ENCODE peak calls at places on chromosomes 1 and 21, in five cellular contexts. Z, Q, T, P and O are unnamed samples.

GRCh38 chr1:17475729-17476128 is 36.3 kb upstream of the RCC2 start:
- DNase-seq in Z (no peak), Q (peak; percentile 79), T (peak; percentile 66), P (peak; percentile 41), O (peak; percentile 47)

GRCh38 chr1:46613661-46614603 is 2.7 kb downstream of the MOB3C start:
- DNase-seq in Z (peak; percentile 10), Q (no peak), T (no peak), P (peak; percentile 95), O (peak; percentile 81)

GRCh38 chr21:45011911-45012660 is 62.3 kb upstream of the ADARB1 start:
- DNase-seq in Z (no peak), Q (peak; percentile 98), T (peak; percentile 96), P (peak; percentile 37), O (peak; percentile 87)

GRCh38 chr1:11473635-11474034 is 5.3 kb upstream of the DISP3 start:
- DNase-seq in Z (no peak), Q (no peak), T (no peak), P (no peak), O (peak; percentile 12)

GRCh38 chr1:162412002-162412401 is at the start of gene SH2D1B:
- DNase-seq in Z (no peak), Q (peak; percentile 93), T (peak; percentile 17), P (no peak), O (peak; percentile 83)

GRCh38 chr1:235999259-235999925 is 65.5 kb downstream of the NID1 start:
- DNase-seq in Z (peak; percentile 68), Q (peak; percentile 98), T (peak; percentile 67), P (no peak), O (peak; percentile 97)

GRCh38 chr1:152072311-152072710 is 16.6 kb downstream of the TCHHL1 start:
- DNase-seq in Z (no peak), Q (no peak), T (no peak), P (no peak), O (no peak)

GRCh38 chr1:6614953-6615785 is 1.6 kb downstream of the PHF13 start:
- DNase-seq in Z (no peak), Q (no peak), T (no peak), P (no peak), O (peak; percentile 41)

GRCh38 chr21:28253378-28253777 is 739.3 kb downstream of the LTN1 start:
- DNase-seq in Z (no peak), Q (peak; percentile 7), T (no peak), P (no peak), O (peak; percentile 69)

GRCh38 chr21:40143822-40144525 is 276.7 kb downstream of the PCP4 start:
- DNase-seq in Z (no peak), Q (peak; percentile 37), T (peak; percentile 16), P (peak; percentile 38), O (peak; percentile 50)

GRCh38 chr1:178282949-178283367 is 189.1 kb downstream of the RASAL2 start:
- DNase-seq in Z (no peak), Q (peak; percentile 74), T (peak; percentile 44), P (no peak), O (peak; percentile 92)

GRCh38 chr1:68801440-68801839 is 304.6 kb upstream of the DEPDC1 start:
- DNase-seq in Z (no peak), Q (no peak), T (no peak), P (no peak), O (no peak)

GRCh38 chr1:168081373-168082007 is 55.2 kb downstream of the GPR161 start:
- DNase-seq in Z (no peak), Q (peak; percentile 36), T (peak; percentile 48), P (no peak), O (peak; percentile 87)

GRCh38 chr1:40880813-40881549 is 18.8 kb upstream of the CITED4 start:
- DNase-seq in Z (no peak), Q (no peak), T (no peak), P (no peak), O (no peak)

GRCh38 chr1:116762781-116763115 is 8.5 kb downstream of the CD2 start:
- DNase-seq in Z (no peak), Q (no peak), T (no peak), P (no peak), O (no peak)

GRCh38 chr1:189693140-189693539 is 784.5 kb downstream of the BRINP3 start:
- DNase-seq in Z (no peak), Q (no peak), T (no peak), P (no peak), O (peak; percentile 52)

GRCh38 chr21:21463456-21463855 is 465.2 kb downstream of the NCAM2 start:
- DNase-seq in Z (no peak), Q (peak; percentile 1), T (no peak), P (no peak), O (peak; percentile 36)

GRCh38 chr1:18110968-18111367 is 3.4 kb downstream of the IGSF21 start:
- DNase-seq in Z (no peak), Q (no peak), T (no peak), P (no peak), O (no peak)

GRCh38 chr1:111399792-111400610 is 27.5 kb downstream of the OVGP1 start:
- DNase-seq in Z (peak; percentile 13), Q (peak; percentile 38), T (peak; percentile 38), P (peak; percentile 26), O (peak; percentile 73)